ENCODE peak calls at places on chromosomes 13 and 19, in four cellular contexts. P is putamen, A is C1 segment of cervical spinal cord, V is heart right ventricle. I is an unnamed sample.
A peak's percentile ranks its signal among the peaks of the same experiment; 100 is the strongest.

GRCh38 chr13:49858183-49858856 is 65.8 kb upstream of the KPNA3 start:
- DNase-seq in P (no peak), V (no peak), A (no peak), I (no peak)

GRCh38 chr19:14554382-14554812 is 17.5 kb downstream of the NDUFB7 start:
- DNase-seq in P (no peak), A (peak; percentile 13), V (no peak), I (no peak)

GRCh38 chr13:36088001-36088400 is 43.2 kb downstream of the DCLK1 start:
- DNase-seq in V (no peak), P (no peak), A (no peak), I (no peak)

GRCh38 chr19:11106477-11106876 is 17.2 kb downstream of the LDLR start:
- DNase-seq in V (peak; percentile 56), A (no peak), P (no peak), I (no peak)

GRCh38 chr13:34822681-34823080 is 119.4 kb upstream of the NBEA start:
- DNase-seq in P (no peak), V (no peak), A (no peak), I (no peak)

GRCh38 chr19:31145021-31145420 is 204.2 kb downstream of the TSHZ3 start:
- DNase-seq in P (no peak), A (no peak), V (no peak), I (no peak)

GRCh38 chr19:54133957-54134590 is 3.5 kb upstream of the CNOT3 start:
- DNase-seq in V (no peak), A (no peak), P (no peak), I (no peak)

GRCh38 chr13:72097568-72097967 is 230.6 kb upstream of the DACH1 start:
- DNase-seq in V (no peak), P (no peak), A (no peak), I (no peak)

GRCh38 chr13:62207388-62207787 is 791.7 kb upstream of the PCDH20 start:
- DNase-seq in P (no peak), V (no peak), A (no peak), I (no peak)

GRCh38 chr13:59823495-59823894 is 340.2 kb downstream of the DIAPH3 start:
- DNase-seq in A (no peak), P (no peak), V (no peak), I (no peak)

GRCh38 chr13:42361701-42362100 is 89.7 kb downstream of the AKAP11 start:
- DNase-seq in P (no peak), A (no peak), V (no peak), I (no peak)

GRCh38 chr19:49445997-49446396 is 4.7 kb upstream of the SLC17A7 start:
- DNase-seq in P (no peak), A (no peak), V (no peak), I (no peak)

GRCh38 chr13:101127741-101128353 is 288.5 kb downstream of the NALCN start:
- DNase-seq in P (peak; percentile 47), V (no peak), A (no peak), I (no peak)

GRCh38 chr13:37617162-37617561 is 18.6 kb upstream of the POSTN start:
- DNase-seq in P (no peak), A (no peak), V (no peak), I (no peak)

GRCh38 chr19:19672816-19673215 is 4.2 kb downstream of the ZNF101 start:
- DNase-seq in P (no peak), A (no peak), V (no peak), I (no peak)